ENCODE peak calls at places on chromosomes 7 and 10, in eight cellular contexts. Q is NCI-H524, T is psoas muscle, C is GM06990, J is nephron progenitor cell, R is H54, D is cardiac muscle cell, B is COR-L47. G is an unnamed sample.

GRCh38 chr10:3701490-3701889 is 83.5 kb downstream of the KLF6 start:
- DNase-seq in R (no peak), Q (no peak), T (no peak), J (no peak), B (no peak), D (no peak), C (no peak), G (no peak)

GRCh38 chr7:67552738-67553137 is 556.1 kb downstream of the TYW1 start:
- DNase-seq in T (no peak), Q (no peak), C (no peak), R (no peak), J (no peak), D (no peak), B (no peak), G (no peak)

GRCh38 chr7:39016609-39017008 is 38.9 kb downstream of the POU6F2 start:
- DNase-seq in R (no peak), B (no peak), C (no peak), J (no peak), Q (no peak), D (no peak), T (no peak), G (no peak)

GRCh38 chr7:155973451-155973997 is 161.3 kb upstream of the SHH start:
- DNase-seq in J (no peak), R (no peak), B (no peak), Q (no peak), C (no peak), T (no peak), D (no peak), G (no peak)

GRCh38 chr7:86942995-86943394 is 116.5 kb downstream of the ELAPOR2 start:
- DNase-seq in D (no peak), J (no peak), R (no peak), B (no peak), C (no peak), T (no peak), Q (peak; percentile 40), G (no peak)

GRCh38 chr10:133278577-133279265 is 2.1 kb upstream of the ADAM8 start:
- DNase-seq in B (no peak), D (peak; percentile 45), Q (no peak), R (peak; percentile 95), T (no peak), J (peak; percentile 46), C (peak; percentile 76), G (no peak)

GRCh38 chr10:99630439-99630838 is 10.2 kb upstream of the SLC25A28 start:
- DNase-seq in B (no peak), J (no peak), D (no peak), R (no peak), Q (no peak), C (no peak), T (no peak), G (no peak)

GRCh38 chr7:29879609-29880008 is 73.3 kb downstream of the WIPF3 start:
- DNase-seq in R (peak; percentile 52), B (no peak), D (no peak), J (no peak), Q (no peak), C (no peak), T (peak; percentile 46), G (no peak)

GRCh38 chr7:71364559-71364958 is 232.6 kb downstream of the GALNT17 start:
- DNase-seq in T (no peak), J (no peak), B (no peak), C (no peak), Q (no peak), R (no peak), D (no peak), G (no peak)

GRCh38 chr7:155398944-155399343 is 59.0 kb upstream of the EN2 start:
- DNase-seq in Q (no peak), T (no peak), B (no peak), C (no peak), R (no peak), J (no peak), D (no peak), G (no peak)

GRCh38 chr7:34762769-34763168 is 104.8 kb downstream of the NPSR1 start:
- DNase-seq in D (no peak), R (no peak), T (no peak), J (no peak), C (no peak), Q (no peak), B (no peak), G (no peak)

GRCh38 chr10:42938351-42938750 is 138.5 kb upstream of the RET start:
- DNase-seq in B (no peak), D (no peak), J (no peak), R (no peak), C (no peak), Q (no peak), T (no peak), G (no peak)

GRCh38 chr10:74912674-74913073 is 86.3 kb downstream of the KAT6B start:
- DNase-seq in R (no peak), Q (no peak), B (no peak), D (no peak), C (no peak), T (no peak), J (no peak), G (no peak)

GRCh38 chr7:116772423-116772852 is 89.9 kb upstream of the CAPZA2 start:
- DNase-seq in Q (no peak), B (no peak), J (no peak), C (no peak), R (peak; percentile 19), D (no peak), T (no peak), G (no peak)

GRCh38 chr10:548212-548897 is 141.1 kb downstream of the DIP2C start:
- DNase-seq in D (no peak), C (no peak), R (no peak), T (no peak), J (peak; percentile 46), Q (no peak), B (no peak), G (no peak)

GRCh38 chr7:149782682-149783345 is 9.4 kb upstream of the ZNF467 start:
- DNase-seq in B (no peak), D (no peak), C (no peak), Q (no peak), J (no peak), R (no peak), T (no peak), G (no peak)

GRCh38 chr7:79692015-79692414 is 238.5 kb upstream of the MAGI2 start:
- DNase-seq in R (no peak), T (no peak), B (no peak), D (no peak), J (no peak), C (no peak), Q (no peak), G (no peak)

GRCh38 chr10:3419719-3420495 is 247.3 kb upstream of the PITRM1 start:
- DNase-seq in Q (no peak), D (no peak), T (no peak), B (no peak), C (no peak), J (no peak), R (no peak), G (no peak)